ENCODE peak calls at places on chromosomes 3 and 15, in eight cellular contexts. V is Peyer's patch; O is T-helper 2 cell; T is NCI-H510A treated with DMSO at 0.1 percent for 48 hours; K is SJSA1; G is GM23338; R is stimulated activated CD4-positive, alpha-beta T cell treated with anti-CD3 and anti-CD28 coated beads, Interleukin-15, amount 100 ng/mL, for 24 hours; H is H54. M is an unnamed sample.

GRCh38 chr3:159624616-159625015 is 364.0 kb upstream of the IL12A start:
- DNase-seq in V (no peak), O (no peak), T (no peak), K (no peak), G (no peak), R (no peak), H (no peak), M (no peak)

GRCh38 chr15:36996538-36997181 is 103.7 kb downstream of the MEIS2 start:
- DNase-seq in V (no peak), O (no peak), T (no peak), K (no peak), G (no peak), R (no peak), H (no peak), M (no peak)

GRCh38 chr3:118828351-118828750 is 206.3 kb downstream of the IGSF11 start:
- DNase-seq in V (no peak), O (no peak), T (no peak), K (no peak), G (no peak), R (no peak), H (no peak), M (no peak)

GRCh38 chr3:100796556-100796955 is 87.3 kb downstream of the TFG start:
- DNase-seq in V (no peak), O (no peak), T (no peak), K (no peak), G (peak; percentile 53), R (no peak), H (no peak), M (peak; percentile 28)

GRCh38 chr15:45641374-45641778 is 6.5 kb downstream of the SQOR start:
- DNase-seq in V (peak; percentile 75), O (no peak), T (no peak), K (no peak), G (no peak), R (no peak), H (peak; percentile 36), M (peak; percentile 63)

GRCh38 chr15:98875309-98875708 is 132.3 kb downstream of the PGPEP1L start:
- DNase-seq in V (no peak), O (no peak), T (no peak), K (no peak), G (no peak), R (no peak), H (no peak), M (no peak)

GRCh38 chr3:134357261-134357913 is 16.9 kb downstream of the AMOTL2 start:
- DNase-seq in V (no peak), O (no peak), T (no peak), K (no peak), G (no peak), R (no peak), H (no peak), M (no peak)

GRCh38 chr3:47803478-47804025 is 614 bp downstream of the DHX30 start:
- DNase-seq in V (no peak), O (peak; percentile 10), T (no peak), K (no peak), G (no peak), R (no peak), H (no peak), M (no peak)

GRCh38 chr3:164278550-164278949 is 799.7 kb downstream of the SI start:
- DNase-seq in V (no peak), O (no peak), T (no peak), K (no peak), G (no peak), R (no peak), H (no peak), M (no peak)

GRCh38 chr3:55405436-55405835 is 81.7 kb downstream of the WNT5A start:
- DNase-seq in V (no peak), O (no peak), T (peak; percentile 21), K (no peak), G (peak; percentile 92), R (peak; percentile 6), H (peak; percentile 9), M (peak; percentile 62)

GRCh38 chr15:39685999-39686613 is 96.5 kb downstream of the FSIP1 start:
- DNase-seq in V (peak; percentile 69), O (no peak), T (peak; percentile 31), K (no peak), G (peak; percentile 83), R (peak; percentile 30), H (peak; percentile 9), M (peak; percentile 62)

GRCh38 chr3:142356818-142357217 is 91.0 kb downstream of the XRN1 start:
- DNase-seq in V (no peak), O (no peak), T (no peak), K (no peak), G (no peak), R (no peak), H (no peak), M (no peak)

GRCh38 chr15:62453356-62453755 is 288.3 kb upstream of the C2CD4B start:
- DNase-seq in V (no peak), O (no peak), T (peak; percentile 15), K (no peak), G (no peak), R (no peak), H (no peak), M (no peak)

GRCh38 chr3:50516048-50516871 is 12.8 kb upstream of the CACNA2D2 start:
- DNase-seq in V (peak; percentile 48), O (no peak), T (peak; percentile 85), K (no peak), G (peak; percentile 87), R (no peak), H (no peak), M (no peak)

GRCh38 chr3:186717039-186717457 is at the start of gene KNG1:
- DNase-seq in V (no peak), O (no peak), T (no peak), K (no peak), G (no peak), R (no peak), H (no peak), M (no peak)

GRCh38 chr3:127613406-127613805 is 15.2 kb downstream of the MCM2 start:
- DNase-seq in V (no peak), O (no peak), T (no peak), K (no peak), G (no peak), R (no peak), H (no peak), M (no peak)

GRCh38 chr15:34708422-34708821 is 46.4 kb downstream of the GJD2 start:
- DNase-seq in V (no peak), O (no peak), T (peak; percentile 49), K (no peak), G (peak; percentile 81), R (no peak), H (no peak), M (peak; percentile 54)

GRCh38 chr15:39575180-39575579 is 5.7 kb upstream of the THBS1 start:
- DNase-seq in V (no peak), O (no peak), T (no peak), K (no peak), G (no peak), R (no peak), H (no peak), M (peak; percentile 54)

GRCh38 chr3:59074764-59075163 is 24.9 kb upstream of the CFAP20DC start:
- DNase-seq in V (no peak), O (no peak), T (no peak), K (no peak), G (no peak), R (no peak), H (no peak), M (no peak)

GRCh38 chr3:45343947-45344346 is 44.4 kb upstream of the LARS2 start:
- DNase-seq in V (no peak), O (no peak), T (no peak), K (no peak), G (peak; percentile 71), R (no peak), H (peak; percentile 31), M (peak; percentile 31)

GRCh38 chr15:97866994-97867393 is 93.5 kb upstream of the ARRDC4 start:
- DNase-seq in V (no peak), O (no peak), T (no peak), K (no peak), G (no peak), R (no peak), H (no peak), M (no peak)

GRCh38 chr15:66456211-66456610 is 41.4 kb downstream of the SNAPC5 start:
- DNase-seq in V (no peak), O (no peak), T (no peak), K (no peak), G (no peak), R (peak; percentile 20), H (no peak), M (no peak)

GRCh38 chr3:68972358-68972979 is 40.1 kb upstream of the TAFA4 start:
- DNase-seq in V (no peak), O (no peak), T (peak; percentile 12), K (peak; percentile 67), G (peak; percentile 94), R (peak; percentile 57), H (peak; percentile 38), M (peak; percentile 54)

GRCh38 chr15:32838820-32839219 is 121.0 kb downstream of the GREM1 start:
- DNase-seq in V (peak; percentile 63), O (no peak), T (peak; percentile 20), K (peak; percentile 91), G (no peak), R (no peak), H (peak; percentile 27), M (peak; percentile 72)

GRCh38 chr3:37765591-37766219 is 96.0 kb upstream of the CTDSPL start:
- DNase-seq in V (peak; percentile 53), O (no peak), T (no peak), K (no peak), G (no peak), R (no peak), H (no peak), M (no peak)

GRCh38 chr3:123642182-123642956 is 57.5 kb upstream of the HACD2 start:
- DNase-seq in V (peak; percentile 87), O (peak; percentile 10), T (peak; percentile 24), K (peak; percentile 87), G (peak; percentile 96), R (peak; percentile 69), H (peak; percentile 87), M (peak; percentile 81)

GRCh38 chr3:45145681-45146614 is at the start of gene CDCP1:
- DNase-seq in V (peak; percentile 74), O (no peak), T (peak; percentile 49), K (no peak), G (peak; percentile 83), R (peak; percentile 29), H (no peak), M (peak; percentile 56)

GRCh38 chr3:62355703-62356102 is 17.6 kb downstream of the FEZF2 start:
- DNase-seq in V (no peak), O (no peak), T (no peak), K (no peak), G (no peak), R (no peak), H (no peak), M (no peak)

GRCh38 chr3:23129817-23130216 is 73.3 kb upstream of the UBE2E2 start:
- DNase-seq in V (no peak), O (no peak), T (peak; percentile 37), K (no peak), G (no peak), R (no peak), H (no peak), M (peak; percentile 78)